ENCODE peak calls at places on chromosomes 1 and 21, in four cellular contexts. I is PC-9, U is ovary, K is uterus. R is an unnamed sample.

GRCh38 chr1:48688102-48688760 is 88.5 kb downstream of the BEND5 start:
- DNase-seq in I (no peak), K (no peak), U (no peak), R (no peak)

GRCh38 chr1:78607944-78608343 is 12.3 kb upstream of the IFI44L start:
- DNase-seq in I (no peak), K (no peak), U (no peak), R (peak; percentile 24)

GRCh38 chr1:246001142-246001812 is 505.8 kb downstream of the SMYD3 start:
- DNase-seq in U (no peak), I (no peak), K (no peak), R (no peak)

GRCh38 chr1:1358433-1359201 is at the start of gene MXRA8:
- DNase-seq in U (peak; percentile 87), K (peak; percentile 93), I (no peak), R (no peak)

GRCh38 chr1:183191833-183192232 is 5.8 kb downstream of the LAMC2 start:
- DNase-seq in U (no peak), K (no peak), I (no peak), R (no peak)

GRCh38 chr1:60428161-60428560 is 354.6 kb upstream of the C1orf87 start:
- DNase-seq in I (no peak), K (no peak), U (no peak), R (no peak)

GRCh38 chr1:240499012-240499411 is 112.9 kb downstream of the GREM2 start:
- DNase-seq in I (no peak), U (no peak), K (no peak), R (no peak)

GRCh38 chr1:234458352-234459027 is 20.5 kb downstream of the TARBP1 start:
- DNase-seq in K (no peak), U (no peak), I (no peak), R (no peak)

GRCh38 chr1:66237722-66238479 is 296.1 kb upstream of the SGIP1 start:
- DNase-seq in U (no peak), K (no peak), I (no peak), R (no peak)

GRCh38 chr1:66266350-66266749 is 267.6 kb upstream of the SGIP1 start:
- DNase-seq in I (peak; percentile 35), K (no peak), U (no peak), R (no peak)

GRCh38 chr21:28537371-28538079 is 455.2 kb downstream of the LTN1 start:
- DNase-seq in K (no peak), I (no peak), U (no peak), R (no peak)

GRCh38 chr1:247638781-247639180 is 33.4 kb downstream of the OR2G3 start:
- DNase-seq in U (no peak), K (no peak), I (no peak), R (no peak)

GRCh38 chr1:170134126-170134525 is 11.6 kb upstream of the NTMT2 start:
- DNase-seq in I (no peak), U (no peak), K (no peak), R (no peak)

GRCh38 chr1:160629286-160630210 is 17.3 kb downstream of the SLAMF1 start:
- DNase-seq in U (no peak), K (no peak), I (no peak), R (peak; percentile 95)

GRCh38 chr21:37871121-37871862 is 45.0 kb downstream of the KCNJ6 start:
- DNase-seq in K (no peak), U (no peak), I (no peak), R (no peak)

GRCh38 chr1:234996245-234996757 is 132.3 kb downstream of the TOMM20 start:
- DNase-seq in K (no peak), I (no peak), U (no peak), R (no peak)

GRCh38 chr1:240847330-240847729 is 235.4 kb upstream of the GREM2 start:
- DNase-seq in I (no peak), U (no peak), K (no peak), R (no peak)

GRCh38 chr1:65069186-65069585 is 78.8 kb upstream of the AK4 start:
- DNase-seq in U (no peak), I (no peak), K (no peak), R (peak; percentile 22)

GRCh38 chr1:29812397-29813135 is 576.2 kb downstream of the PTPRU start:
- DNase-seq in U (no peak), K (no peak), I (no peak), R (no peak)

GRCh38 chr1:220681220-220681847 is 8.8 kb upstream of the C1orf115 start:
- DNase-seq in K (no peak), I (no peak), U (no peak), R (no peak)

GRCh38 chr21:31336739-31337040 is 7.4 kb downstream of the TIAM1 start:
- DNase-seq in I (no peak), K (no peak), U (no peak), R (no peak)

GRCh38 chr1:31036749-31037500 is 28.6 kb downstream of the PUM1 start:
- DNase-seq in K (no peak), I (no peak), U (no peak), R (no peak)

GRCh38 chr1:2980073-2980791 is 41.0 kb upstream of the ACTRT2 start:
- DNase-seq in U (peak; percentile 2), I (no peak), K (no peak), R (no peak)

GRCh38 chr1:91891486-91891885 is 5.5 kb upstream of the TGFBR3 start:
- DNase-seq in U (no peak), K (peak; percentile 53), I (no peak), R (no peak)

GRCh38 chr1:238823416-238823815 is 563.0 kb upstream of the CHRM3 start:
- DNase-seq in K (no peak), U (no peak), I (no peak), R (no peak)

GRCh38 chr1:230144010-230144614 is 77.1 kb downstream of the GALNT2 start:
- DNase-seq in K (no peak), I (no peak), U (no peak), R (no peak)

GRCh38 chr1:91687452-91687851 is 186.8 kb downstream of the CDC7 start:
- DNase-seq in K (no peak), I (no peak), U (no peak), R (no peak)

GRCh38 chr1:8266436-8267165 is 51.3 kb upstream of the SLC45A1 start:
- DNase-seq in I (no peak), U (no peak), K (no peak), R (no peak)

GRCh38 chr1:230441630-230442029 is 15.5 kb upstream of the PGBD5 start:
- DNase-seq in K (no peak), I (no peak), U (no peak), R (no peak)

GRCh38 chr1:87017994-87018672 is 103.7 kb downstream of the HS2ST1 start:
- DNase-seq in U (no peak), I (no peak), K (no peak), R (no peak)

GRCh38 chr1:111452581-111452980 is 3.3 kb downstream of the ATP5PB start:
- DNase-seq in I (no peak), U (no peak), K (no peak), R (no peak)

GRCh38 chr1:95068956-95069710 is 3.6 kb downstream of the ALG14 start:
- DNase-seq in I (no peak), K (no peak), U (no peak), R (no peak)

GRCh38 chr21:31707499-31707898 is 24.4 kb downstream of the SCAF4 start:
- DNase-seq in U (no peak), I (no peak), K (no peak), R (no peak)

DNA sequence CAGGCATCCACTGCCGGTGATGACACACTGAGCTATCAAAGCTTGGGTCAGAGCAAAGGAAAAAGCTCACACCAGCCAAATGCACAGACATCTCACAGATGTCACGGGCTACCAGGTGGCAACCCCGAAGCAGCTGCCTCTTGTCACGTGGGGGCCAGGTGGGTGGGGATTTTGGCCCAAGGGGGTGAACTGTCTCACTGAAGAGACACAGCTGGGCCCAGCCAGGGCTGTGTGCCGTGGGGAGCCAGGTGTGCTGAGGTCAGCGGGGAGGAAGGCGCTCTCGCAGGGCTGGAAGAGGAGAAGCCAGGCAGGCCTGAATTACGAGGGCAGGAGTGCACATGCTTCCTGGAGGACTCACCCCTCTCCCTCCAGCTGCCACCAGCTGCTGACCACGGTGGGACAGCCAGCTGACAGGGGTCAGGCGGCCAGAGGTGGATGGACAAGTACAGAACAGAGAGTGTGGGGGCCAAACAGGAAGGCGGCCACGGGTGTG is 32.4 kb downstream of the KCNN3 start:
- DNase-seq in I (no peak), U (peak; percentile 63), K (peak; percentile 87), R (no peak)
- H3K27ac ChIP-seq in I (no peak overlapping the region), U (no peak overlapping the region), K (peak overlapping the region; percentile 70), R (no peak overlapping the region)

GRCh38 chr1:32743380-32744062 is 41.0 kb upstream of the SYNC start:
- DNase-seq in I (peak; percentile 43), U (no peak), K (no peak), R (no peak)
- H3K4me1 ChIP-seq in I (peaks cover 33% of the 10 kb centered on the region), U (no peaks in the 10 kb centered on the region), K (no peaks in the 10 kb centered on the region), R (no peaks in the 10 kb centered on the region)

DNA sequence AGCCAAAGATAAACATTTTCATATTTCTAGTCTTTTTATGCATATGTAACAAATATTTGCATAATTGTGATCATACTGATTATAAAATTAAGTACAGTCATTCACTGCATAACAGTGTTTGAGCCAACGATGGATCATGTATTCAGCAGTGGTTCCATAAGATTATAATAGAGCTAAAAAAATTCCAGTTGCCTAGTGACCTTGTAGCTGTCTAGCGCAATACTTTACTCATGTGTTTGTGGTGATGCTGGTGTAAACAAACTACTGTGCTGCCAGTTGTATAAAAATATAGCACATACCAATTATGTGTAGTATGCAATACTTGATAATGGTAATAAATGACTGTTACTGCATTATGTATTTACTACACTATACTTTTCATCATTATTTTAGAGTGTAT is 2.1 kb upstream of the S100A10 start:
- DNase-seq in I (no peak), U (no peak), K (no peak), R (no peak)
- H3K27ac ChIP-seq in I (peak overlapping the region; percentile 99), U (no peak overlapping the region), K (no peak overlapping the region), R (no peak overlapping the region)

GRCh38 chr1:23120383-23120782 is 48.3 kb downstream of the LUZP1 start:
- DNase-seq in I (no peak), U (no peak), K (no peak), R (no peak)

GRCh38 chr1:23124259-23125026 is 44.2 kb downstream of the LUZP1 start:
- DNase-seq in K (no peak), I (no peak), U (no peak), R (no peak)

GRCh38 chr1:23122796-23123195 is 45.9 kb downstream of the LUZP1 start:
- DNase-seq in I (no peak), U (no peak), K (no peak), R (no peak)

GRCh38 chr1:23123528-23123927 is 45.1 kb downstream of the LUZP1 start:
- DNase-seq in K (no peak), I (no peak), U (no peak), R (no peak)

DNA sequence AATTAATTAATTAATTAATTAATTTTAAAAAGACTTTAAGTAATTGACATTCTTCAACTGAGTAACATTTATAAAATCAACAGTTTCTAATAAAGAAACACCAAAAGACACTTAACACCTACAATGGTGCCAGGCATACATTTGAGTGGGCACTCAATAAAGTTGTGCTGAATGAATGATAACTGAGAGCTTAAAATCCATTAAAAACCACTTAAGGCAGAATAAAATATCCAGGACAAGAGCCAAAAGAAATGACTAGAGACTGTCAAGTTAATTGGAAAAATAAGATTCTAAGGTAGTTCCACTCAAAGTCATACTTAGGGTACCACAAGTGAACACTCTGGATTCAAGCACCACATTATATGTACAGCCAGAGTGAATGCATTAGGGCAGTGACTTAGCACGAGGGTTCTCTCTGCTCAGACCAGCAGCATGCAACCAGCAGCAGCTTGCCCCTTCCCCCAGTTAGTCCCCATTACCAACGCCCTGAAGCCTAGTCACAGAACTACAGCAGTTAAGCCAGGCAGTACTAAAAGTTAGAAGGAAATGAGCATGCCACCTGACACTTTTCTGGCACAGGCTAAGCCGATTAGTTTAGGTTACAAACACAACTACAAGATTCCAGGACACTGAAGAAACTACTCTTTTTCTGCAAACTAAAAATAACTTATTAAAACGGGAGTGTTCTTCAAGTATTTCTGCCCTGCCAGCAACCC is 46.5 kb downstream of the LUZP1 start:
- DNase-seq in U (peak; percentile 69), I (peak; percentile 14), K (peak; percentile 51), R (no peak)
- H3K4me1 ChIP-seq in U (peaks cover 12% of the 10 kb centered on the region), I (peaks cover 16% of the 10 kb centered on the region), K (no peaks in the 10 kb centered on the region), R (peaks cover 25% of the 10 kb centered on the region)

GRCh38 chr1:41377397-41377796 is 16.2 kb downstream of the FOXO6 start:
- DNase-seq in I (no peak), K (no peak), U (no peak), R (no peak)
- H3K27ac ChIP-seq in I (no peak overlapping the region), K (no peak overlapping the region), U (no peak overlapping the region), R (no peak overlapping the region)

R was measured in naive thymus-derived CD4-positive, alpha-beta T cell.